ENCODE peak calls at places on chromosomes 16 and 17, in seven cellular contexts. T, Z, S, K, F, B and Y are unnamed samples.

GRCh38 chr17:35984140-35984539 is 2.4 kb downstream of the CCL14 start:
- DNase-seq in T (no peak), Z (no peak), S (no peak), K (no peak), F (no peak), B (no peak), Y (no peak)

GRCh38 chr16:84294196-84295142 is at the start of gene WFDC1:
- DNase-seq in T (peak; percentile 19), Z (peak; percentile 82), S (no peak), K (no peak), F (no peak), B (no peak), Y (peak; percentile 43)

GRCh38 chr17:51118330-51119195 is 2.1 kb downstream of the SPAG9 start:
- DNase-seq in T (no peak), Z (no peak), S (no peak), K (no peak), F (peak; percentile 37), B (peak; percentile 90), Y (peak; percentile 76)

GRCh38 chr16:20397468-20398074 is 7.0 kb downstream of the PDILT start:
- DNase-seq in T (no peak), Z (no peak), S (no peak), K (no peak), F (no peak), B (no peak), Y (no peak)

GRCh38 chr17:63116967-63117366 is 150.9 kb downstream of the TANC2 start:
- DNase-seq in T (no peak), Z (no peak), S (no peak), K (no peak), F (no peak), B (no peak), Y (no peak)

GRCh38 chr16:69267633-69268032 is 43.5 kb upstream of the VPS4A start:
- DNase-seq in T (no peak), Z (no peak), S (no peak), K (no peak), F (no peak), B (no peak), Y (no peak)

GRCh38 chr17:37239690-37240344 is 136.0 kb upstream of the C17orf78 start:
- DNase-seq in T (no peak), Z (no peak), S (no peak), K (no peak), F (no peak), B (no peak), Y (no peak)

GRCh38 chr17:78258323-78259229 is 27.1 kb downstream of the TMEM235 start:
- DNase-seq in T (peak; percentile 70), Z (peak; percentile 92), S (peak; percentile 42), K (peak; percentile 72), F (no peak), B (no peak), Y (peak; percentile 57)

GRCh38 chr16:84685210-84685609 is 14.6 kb upstream of the USP10 start:
- DNase-seq in T (no peak), Z (no peak), S (no peak), K (no peak), F (no peak), B (no peak), Y (no peak)